ENCODE peak calls at places on chromosomes 5 and 9, in ten cellular contexts. Q is Panc1; H is GM12878; A is stomach; B is substantia nigra; T is naive thymus-derived CD4-positive, alpha-beta T cell; M is left colon; V is small intestine; X is Peyer's patch; W is retina. F is an unnamed sample.

GRCh38 chr5:122501087-122501435 is 189.0 kb downstream of the SNCAIP start:
- DNase-seq in V (no peak), W (no peak), B (no peak), M (no peak), X (no peak), H (no peak), T (no peak), A (no peak), Q (no peak), F (no peak)

GRCh38 chr9:16449331-16449730 is 421.1 kb downstream of the BNC2 start:
- DNase-seq in A (no peak), W (no peak), X (no peak), V (no peak), H (no peak), Q (no peak), T (no peak), B (no peak), M (no peak), F (no peak)

GRCh38 chr5:159403906-159404641 is 73.8 kb upstream of the IL12B start:
- DNase-seq in V (no peak), A (no peak), X (no peak), M (no peak), B (no peak), T (no peak), H (no peak), Q (no peak), W (no peak), F (no peak)

GRCh38 chr5:176413255-176413565 is 3.1 kb downstream of the CLTB start:
- DNase-seq in X (no peak), W (no peak), H (no peak), T (no peak), B (no peak), M (no peak), A (no peak), V (no peak), Q (no peak), F (no peak)

GRCh38 chr9:72579880-72580570 is 58.6 kb downstream of the TMC1 start:
- DNase-seq in M (no peak), W (no peak), H (no peak), T (no peak), B (no peak), V (peak), X (no peak), A (no peak), Q (no peak), F (no peak)

GRCh38 chr5:151107738-151108520 is 27.1 kb upstream of the TNIP1 start:
- DNase-seq in Q (no peak), A (peak), M (peak), H (no peak), W (no peak), B (no peak), V (no peak), X (no peak), T (no peak), F (no peak)

GRCh38 chr5:124736814-124737186 is 9.6 kb downstream of the ZNF608 start:
- DNase-seq in V (no peak), Q (no peak), M (no peak), A (no peak), T (no peak), W (no peak), B (no peak), X (no peak), H (no peak), F (no peak)

GRCh38 chr9:9612270-9612669 is 1000.5 kb downstream of the PTPRD start:
- DNase-seq in Q (no peak), H (peak), X (peak), T (peak), V (peak), W (no peak), A (no peak), B (no peak), M (peak), F (no peak)